ENCODE peak calls at places on chromosome 20, in ten cellular contexts. E, Q, X, A, S, L, C, O, W and F are unnamed samples.

GRCh38 chr20:8331740-8332412 is 199.8 kb downstream of the PLCB1 start:
- DNase-seq in E (no peak), Q (peak; percentile 24), X (no peak), A (no peak), S (no peak), L (no peak), C (peak; percentile 88), O (no peak), W (no peak), F (no peak)

GRCh38 chr20:21147593-21147992 is 21.7 kb downstream of the KIZ start:
- DNase-seq in E (no peak), Q (no peak), X (no peak), A (no peak), S (no peak), L (no peak), C (peak; percentile 18), O (no peak), W (no peak), F (no peak)

GRCh38 chr20:58864346-58864745 is 11.8 kb downstream of the GNAS start:
- DNase-seq in E (peak; percentile 49), Q (no peak), X (no peak), A (no peak), S (no peak), L (no peak), C (no peak), O (no peak), W (no peak), F (no peak)

GRCh38 chr20:63234693-63235398 is 859 bp upstream of the BIRC7 start:
- DNase-seq in E (no peak), Q (peak; percentile 61), X (no peak), A (no peak), S (no peak), L (no peak), C (peak; percentile 18), O (no peak), W (no peak), F (no peak)

GRCh38 chr20:20694591-20694990 is 17.9 kb downstream of the RALGAPA2 start:
- DNase-seq in E (no peak), Q (no peak), X (no peak), A (no peak), S (no peak), L (no peak), C (no peak), O (no peak), W (no peak), F (no peak)

GRCh38 chr20:36273414-36274247 is 32.5 kb upstream of the DLGAP4 start:
- DNase-seq in E (peak; percentile 51), Q (peak; percentile 16), X (no peak), A (no peak), S (no peak), L (no peak), C (peak; percentile 18), O (peak; percentile 27), W (no peak), F (no peak)

GRCh38 chr20:24673678-24674570 is 204.5 kb downstream of the SYNDIG1 start:
- DNase-seq in E (no peak), Q (no peak), X (no peak), A (no peak), S (no peak), L (no peak), C (peak; percentile 47), O (no peak), W (no peak), F (no peak)

GRCh38 chr20:25547999-25548398 is 37.3 kb downstream of the NINL start:
- DNase-seq in E (no peak), Q (no peak), X (no peak), A (no peak), S (no peak), L (no peak), C (no peak), O (no peak), W (no peak), F (no peak)

GRCh38 chr20:21100590-21101452 is 5.3 kb downstream of the LINC00237 start:
- DNase-seq in E (peak; percentile 52), Q (no peak), X (no peak), A (no peak), S (no peak), L (no peak), C (no peak), O (no peak), W (no peak), F (no peak)

GRCh38 chr20:17525650-17526049 is 5.5 kb downstream of the BFSP1 start:
- DNase-seq in E (peak; percentile 50), Q (peak; percentile 56), X (no peak), A (no peak), S (no peak), L (no peak), C (peak; percentile 44), O (no peak), W (no peak), F (no peak)

GRCh38 chr20:63889241-63890200 is 5.4 kb upstream of the DNAJC5 start:
- DNase-seq in E (no peak), Q (peak; percentile 90), X (no peak), A (no peak), S (no peak), L (no peak), C (peak; percentile 16), O (no peak), W (no peak), F (no peak)

GRCh38 chr20:13546497-13547131 is 92.1 kb downstream of the TASP1 start:
- DNase-seq in E (peak; percentile 33), Q (peak; percentile 61), X (peak; percentile 29), A (peak; percentile 26), S (peak; percentile 54), L (peak; percentile 50), C (peak; percentile 71), O (peak; percentile 71), W (peak; percentile 60), F (peak; percentile 31)

GRCh38 chr20:58303547-58303946 is 6.0 kb upstream of the RAB22A start:
- DNase-seq in E (no peak), Q (no peak), X (no peak), A (no peak), S (no peak), L (no peak), C (no peak), O (no peak), W (no peak), F (no peak)

GRCh38 chr20:57399587-57400261 is 8.5 kb downstream of the RBM38 start:
- DNase-seq in E (no peak), Q (no peak), X (no peak), A (peak; percentile 14), S (peak; percentile 26), L (peak; percentile 54), C (peak; percentile 22), O (peak; percentile 76), W (peak; percentile 75), F (peak; percentile 77)

GRCh38 chr20:33824852-33825251 is 13.7 kb downstream of the CHMP4B start:
- DNase-seq in E (no peak), Q (no peak), X (no peak), A (no peak), S (no peak), L (no peak), C (no peak), O (no peak), W (no peak), F (no peak)

GRCh38 chr20:43220612-43221011 is 30.9 kb upstream of the PTPRT start:
- DNase-seq in E (no peak), Q (no peak), X (no peak), A (no peak), S (no peak), L (no peak), C (peak; percentile 18), O (no peak), W (no peak), F (no peak)

GRCh38 chr20:22333885-22334545 is 250.4 kb downstream of the FOXA2 start:
- DNase-seq in E (peak; percentile 65), Q (peak; percentile 55), X (peak; percentile 5), A (no peak), S (peak; percentile 9), L (peak; percentile 11), C (peak; percentile 58), O (peak; percentile 56), W (peak; percentile 6), F (peak; percentile 25)

GRCh38 chr20:32167552-32167951 is 40.0 kb downstream of the PLAGL2 start:
- DNase-seq in E (no peak), Q (no peak), X (no peak), A (no peak), S (no peak), L (no peak), C (no peak), O (no peak), W (no peak), F (no peak)

GRCh38 chr20:18224968-18225568 is 63.3 kb upstream of the ZNF133 start:
- DNase-seq in E (peak; percentile 28), Q (no peak), X (no peak), A (no peak), S (no peak), L (no peak), C (peak; percentile 61), O (peak; percentile 68), W (no peak), F (peak; percentile 28)

GRCh38 chr20:6008254-6008653 is 45.6 kb downstream of the LRRN4 start:
- DNase-seq in E (no peak), Q (peak; percentile 30), X (no peak), A (no peak), S (no peak), L (no peak), C (peak; percentile 99), O (peak; percentile 78), W (no peak), F (peak; percentile 77)

GRCh38 chr20:34896086-34896551 is 19.7 kb downstream of the ACSS2 start:
- DNase-seq in E (no peak), Q (peak; percentile 76), X (no peak), A (no peak), S (no peak), L (no peak), C (no peak), O (no peak), W (no peak), F (no peak)

GRCh38 chr20:58706150-58706892 is 13.7 kb downstream of the NPEPL1 start:
- DNase-seq in E (peak; percentile 14), Q (no peak), X (no peak), A (no peak), S (no peak), L (no peak), C (no peak), O (peak; percentile 25), W (no peak), F (no peak)

GRCh38 chr20:48690888-48691287 is 136.9 kb downstream of the PREX1 start:
- DNase-seq in E (no peak), Q (no peak), X (no peak), A (no peak), S (no peak), L (no peak), C (no peak), O (no peak), W (no peak), F (no peak)